ENCODE peak calls at places on chromosomes 2 and 18, in six cellular contexts. Y is stimulated activated CD4-positive, alpha-beta T cell treated with anti-CD3 and anti-CD28 coated beads, Interleukin-4, amount 100 ng/mL, for 48 hours; G is activated CD8-positive, alpha-beta memory T cell treated with anti-CD3 and anti-CD28 coated beads for 24 hours; Z is activated T-cell treated with anti-CD3 and anti-CD28 coated beads for 4 hours; M is C1 segment of cervical spinal cord; H is NCI-H2029 treated with DMSO at 0.1 percent for 48 hours. X is an unnamed sample.

GRCh38 chr18:3984163-3984757 is 470.8 kb downstream of the DLGAP1 start:
- DNase-seq in Y (no peak), G (no peak), Z (no peak), M (no peak), H (no peak), X (no peak)

GRCh38 chr2:240604939-240605716 is 18.6 kb downstream of the CAPN10 start:
- DNase-seq in Y (no peak), G (no peak), Z (no peak), M (no peak), H (no peak), X (no peak)

GRCh38 chr2:218781691-218782528 is at the start of gene CYP27A1:
- DNase-seq in Y (no peak), G (no peak), Z (no peak), M (peak; percentile 61), H (no peak), X (no peak)

GRCh38 chr2:97719362-97720155 is 6.2 kb downstream of the ZAP70 start:
- DNase-seq in Y (no peak), G (no peak), Z (no peak), M (no peak), H (no peak), X (no peak)

GRCh38 chr2:237879058-237879430 is 19.6 kb downstream of the RAMP1 start:
- DNase-seq in Y (no peak), G (no peak), Z (no peak), M (no peak), H (no peak), X (no peak)

GRCh38 chr18:74082476-74083070 is 65.1 kb downstream of the FBXO15 start:
- DNase-seq in Y (peak; percentile 57), G (peak; percentile 84), Z (peak; percentile 23), M (peak; percentile 44), H (no peak), X (peak; percentile 30)

GRCh38 chr18:21196426-21196825 is 45.6 kb upstream of the GREB1L start:
- DNase-seq in Y (no peak), G (no peak), Z (no peak), M (no peak), H (no peak), X (no peak)

GRCh38 chr2:158745067-158745865 is 49.9 kb upstream of the DAPL1 start:
- DNase-seq in Y (no peak), G (peak; percentile 62), Z (no peak), M (peak; percentile 39), H (peak; percentile 30), X (no peak)

GRCh38 chr2:49619804-49620203 is 465.5 kb upstream of the FSHR start:
- DNase-seq in Y (no peak), G (no peak), Z (no peak), M (no peak), H (no peak), X (no peak)

GRCh38 chr18:37669991-37670534 is 104.5 kb upstream of the CELF4 start:
- DNase-seq in Y (no peak), G (no peak), Z (no peak), M (no peak), H (peak; percentile 52), X (no peak)